ENCODE peak calls at places on chromosomes 3 and 15, in four cellular contexts. One of them, this sample, is unnamed.

GRCh38 chr3:43796041-43796596 is 105.4 kb downstream of the ABHD5 start:
- DNase-seq in lower lobe of right lung: no peak
- DNase-seq in fibroblast of lung: no peak
- DNase-seq in OCI-LY7: no peak
- DNase-seq in this sample: no peak

GRCh38 chr3:146454796-146455195 is 14.6 kb downstream of the PLSCR2 start:
- DNase-seq in lower lobe of right lung: no peak
- DNase-seq in fibroblast of lung: no peak
- DNase-seq in OCI-LY7: no peak
- DNase-seq in this sample: peak; percentile 22

GRCh38 chr3:114770874-114771273 is 376.2 kb downstream of the ZBTB20 start:
- DNase-seq in lower lobe of right lung: no peak
- DNase-seq in fibroblast of lung: peak; percentile 17
- DNase-seq in OCI-LY7: no peak
- DNase-seq in this sample: no peak

GRCh38 chr15:83284563-83285283 is at the start of gene BNC1:
- DNase-seq in lower lobe of right lung: no peak
- DNase-seq in fibroblast of lung: peak; percentile 51
- DNase-seq in OCI-LY7: no peak
- DNase-seq in this sample: no peak

GRCh38 chr15:47715856-47716445 is 1.4 kb upstream of the SEMA6D start:
- DNase-seq in lower lobe of right lung: no peak
- DNase-seq in fibroblast of lung: no peak
- DNase-seq in OCI-LY7: no peak
- DNase-seq in this sample: no peak

GRCh38 chr3:118818386-118818785 is 216.3 kb downstream of the IGSF11 start:
- DNase-seq in lower lobe of right lung: no peak
- DNase-seq in fibroblast of lung: peak; percentile 48
- DNase-seq in OCI-LY7: no peak
- DNase-seq in this sample: no peak

GRCh38 chr15:58268746-58269145 is 130.6 kb downstream of the AQP9 start:
- DNase-seq in lower lobe of right lung: no peak
- DNase-seq in fibroblast of lung: no peak
- DNase-seq in OCI-LY7: no peak
- DNase-seq in this sample: no peak

GRCh38 chr15:56053046-56053400 is 59.6 kb upstream of the NEDD4 start:
- DNase-seq in lower lobe of right lung: no peak
- DNase-seq in fibroblast of lung: no peak
- DNase-seq in OCI-LY7: no peak
- DNase-seq in this sample: no peak

GRCh38 chr15:20340331-20340811 is 201.2 kb downstream of the GOLGA6L6 start:
- DNase-seq in lower lobe of right lung: peak; percentile 91
- DNase-seq in fibroblast of lung: no peak
- DNase-seq in OCI-LY7: no peak
- DNase-seq in this sample: peak; percentile 12

GRCh38 chr15:74129411-74130088 is 836 bp upstream of the ISLR2 start:
- DNase-seq in lower lobe of right lung: no peak
- DNase-seq in fibroblast of lung: peak; percentile 5
- DNase-seq in OCI-LY7: no peak
- DNase-seq in this sample: no peak

GRCh38 chr15:25051399-25052154 is 96.8 kb downstream of the SNRPN start:
- DNase-seq in lower lobe of right lung: no peak
- DNase-seq in fibroblast of lung: no peak
- DNase-seq in OCI-LY7: no peak
- DNase-seq in this sample: no peak

GRCh38 chr3:112486811-112487505 is 12.3 kb downstream of the BTLA start:
- DNase-seq in lower lobe of right lung: no peak
- DNase-seq in fibroblast of lung: peak; percentile 15
- DNase-seq in OCI-LY7: no peak
- DNase-seq in this sample: peak; percentile 20

GRCh38 chr3:189132125-189132744 is 39.5 kb upstream of the TPRG1 start:
- DNase-seq in lower lobe of right lung: peak; percentile 65
- DNase-seq in fibroblast of lung: peak; percentile 94
- DNase-seq in OCI-LY7: no peak
- DNase-seq in this sample: peak; percentile 92

GRCh38 chr3:88986834-88987233 is 120.6 kb upstream of the EPHA3 start:
- DNase-seq in lower lobe of right lung: no peak
- DNase-seq in fibroblast of lung: peak; percentile 72
- DNase-seq in OCI-LY7: no peak
- DNase-seq in this sample: peak; percentile 45

GRCh38 chr3:32487781-32488526 is 14.7 kb downstream of the CMTM6 start:
- DNase-seq in lower lobe of right lung: no peak
- DNase-seq in fibroblast of lung: no peak
- DNase-seq in OCI-LY7: no peak
- DNase-seq in this sample: no peak

GRCh38 chr3:46537316-46537715 is 28.8 kb downstream of the LRRC2 start:
- DNase-seq in lower lobe of right lung: no peak
- DNase-seq in fibroblast of lung: peak; percentile 43
- DNase-seq in OCI-LY7: no peak
- DNase-seq in this sample: no peak

GRCh38 chr3:101243285-101244211 is 76.8 kb downstream of the IMPG2 start:
- DNase-seq in lower lobe of right lung: no peak
- DNase-seq in fibroblast of lung: no peak
- DNase-seq in OCI-LY7: no peak
- DNase-seq in this sample: no peak

GRCh38 chr3:134212898-134213665 is 37.6 kb downstream of the RYK start:
- DNase-seq in lower lobe of right lung: peak; percentile 76
- DNase-seq in fibroblast of lung: peak; percentile 55
- DNase-seq in OCI-LY7: peak; percentile 73
- DNase-seq in this sample: peak; percentile 74

GRCh38 chr3:173778246-173778645 is 380.7 kb downstream of the NLGN1 start:
- DNase-seq in lower lobe of right lung: no peak
- DNase-seq in fibroblast of lung: no peak
- DNase-seq in OCI-LY7: no peak
- DNase-seq in this sample: no peak

GRCh38 chr3:30810617-30811016 is 83.8 kb downstream of the GADL1 start:
- DNase-seq in lower lobe of right lung: no peak
- DNase-seq in fibroblast of lung: no peak
- DNase-seq in OCI-LY7: no peak
- DNase-seq in this sample: no peak

GRCh38 chr3:117104381-117104780 is 394.8 kb downstream of the TUSC7 start:
- DNase-seq in lower lobe of right lung: no peak
- DNase-seq in fibroblast of lung: no peak
- DNase-seq in OCI-LY7: no peak
- DNase-seq in this sample: no peak

GRCh38 chr3:4107430-4107829 is 195.7 kb upstream of the SETMAR start:
- DNase-seq in lower lobe of right lung: no peak
- DNase-seq in fibroblast of lung: no peak
- DNase-seq in OCI-LY7: no peak
- DNase-seq in this sample: no peak

GRCh38 chr15:72934006-72934405 is 118.3 kb upstream of the NEO1 start:
- DNase-seq in lower lobe of right lung: no peak
- DNase-seq in fibroblast of lung: peak; percentile 42
- DNase-seq in OCI-LY7: no peak
- DNase-seq in this sample: no peak

GRCh38 chr3:67858492-67858891 is 204.1 kb upstream of the SUCLG2 start:
- DNase-seq in lower lobe of right lung: no peak
- DNase-seq in fibroblast of lung: no peak
- DNase-seq in OCI-LY7: no peak
- DNase-seq in this sample: no peak

GRCh38 chr3:192212979-192213378 is 514.4 kb downstream of the FGF12 start:
- DNase-seq in lower lobe of right lung: no peak
- DNase-seq in fibroblast of lung: no peak
- DNase-seq in OCI-LY7: no peak
- DNase-seq in this sample: no peak

GRCh38 chr15:78024141-78024567 is 53.4 kb downstream of the TBC1D2B start:
- DNase-seq in lower lobe of right lung: no peak
- DNase-seq in fibroblast of lung: peak; percentile 45
- DNase-seq in OCI-LY7: no peak
- DNase-seq in this sample: no peak

GRCh38 chr3:109356442-109357155 is 19.3 kb upstream of the DPPA4 start:
- DNase-seq in lower lobe of right lung: no peak
- DNase-seq in fibroblast of lung: no peak
- DNase-seq in OCI-LY7: no peak
- DNase-seq in this sample: no peak

GRCh38 chr15:99704444-99704838 is 28.8 kb downstream of the LYSMD4 start:
- DNase-seq in lower lobe of right lung: no peak
- DNase-seq in fibroblast of lung: peak; percentile 80
- DNase-seq in OCI-LY7: peak; percentile 86
- DNase-seq in this sample: peak; percentile 87

GRCh38 chr3:141625506-141625905 is 112.6 kb upstream of the RNF7 start:
- DNase-seq in lower lobe of right lung: no peak
- DNase-seq in fibroblast of lung: peak; percentile 40
- DNase-seq in OCI-LY7: no peak
- DNase-seq in this sample: no peak

GRCh38 chr3:52879090-52879489 is 18.3 kb downstream of the STIMATE start:
- DNase-seq in lower lobe of right lung: no peak
- DNase-seq in fibroblast of lung: no peak
- DNase-seq in OCI-LY7: no peak
- DNase-seq in this sample: no peak

GRCh38 chr3:15305366-15305844 is 27.0 kb downstream of the SH3BP5 start:
- DNase-seq in lower lobe of right lung: no peak
- DNase-seq in fibroblast of lung: peak; percentile 82
- DNase-seq in OCI-LY7: no peak
- DNase-seq in this sample: no peak

GRCh38 chr3:180284331-180285110 is 247.8 kb upstream of the PEX5L start:
- DNase-seq in lower lobe of right lung: no peak
- DNase-seq in fibroblast of lung: peak; percentile 66
- DNase-seq in OCI-LY7: no peak
- DNase-seq in this sample: no peak

GRCh38 chr3:13308406-13308805 is 111.7 kb downstream of the NUP210 start:
- DNase-seq in lower lobe of right lung: peak; percentile 44
- DNase-seq in fibroblast of lung: peak; percentile 27
- DNase-seq in OCI-LY7: peak; percentile 56
- DNase-seq in this sample: peak; percentile 51

GRCh38 chr3:71723452-71724170 is 1.6 kb downstream of the EIF4E3 start:
- DNase-seq in lower lobe of right lung: no peak
- DNase-seq in fibroblast of lung: no peak
- DNase-seq in OCI-LY7: no peak
- DNase-seq in this sample: no peak

GRCh38 chr3:181700168-181701087 is 11.3 kb upstream of the SOX2 start:
- DNase-seq in lower lobe of right lung: no peak
- DNase-seq in fibroblast of lung: peak; percentile 69
- DNase-seq in OCI-LY7: peak; percentile 82
- DNase-seq in this sample: peak; percentile 28

GRCh38 chr3:181696641-181697230 is 15.0 kb upstream of the SOX2 start:
- DNase-seq in lower lobe of right lung: no peak
- DNase-seq in fibroblast of lung: no peak
- DNase-seq in OCI-LY7: no peak
- DNase-seq in this sample: no peak

GRCh38 chr3:181695661-181696491 is 15.8 kb upstream of the SOX2 start:
- DNase-seq in lower lobe of right lung: peak; percentile 51
- DNase-seq in fibroblast of lung: peak; percentile 32
- DNase-seq in OCI-LY7: no peak
- DNase-seq in this sample: no peak

GRCh38 chr3:181698263-181698944 is 13.3 kb upstream of the SOX2 start:
- DNase-seq in lower lobe of right lung: no peak
- DNase-seq in fibroblast of lung: no peak
- DNase-seq in OCI-LY7: no peak
- DNase-seq in this sample: no peak

GRCh38 chr3:181699171-181699903 is 12.4 kb upstream of the SOX2 start:
- DNase-seq in lower lobe of right lung: no peak
- DNase-seq in fibroblast of lung: peak; percentile 52
- DNase-seq in OCI-LY7: no peak
- DNase-seq in this sample: no peak
- H3K4me3 ChIP-seq in lower lobe of right lung: no peak overlapping the region
- H3K4me3 ChIP-seq in fibroblast of lung: no peak overlapping the region
- H3K4me3 ChIP-seq in OCI-LY7: no peak overlapping the region
- H3K4me3 ChIP-seq in this sample: peak overlapping the region; percentile 18

GRCh38 chr3:121913305-121913704 is 19.1 kb downstream of the SLC15A2 start:
- DNase-seq in lower lobe of right lung: no peak
- DNase-seq in fibroblast of lung: no peak
- DNase-seq in OCI-LY7: no peak
- DNase-seq in this sample: no peak

GRCh38 chr3:121914081-121914998 is 20.1 kb downstream of the SLC15A2 start:
- DNase-seq in lower lobe of right lung: no peak
- DNase-seq in fibroblast of lung: no peak
- DNase-seq in OCI-LY7: no peak
- DNase-seq in this sample: peak; percentile 10

GRCh38 chr3:121918779-121919483 is 24.7 kb downstream of the SLC15A2 start:
- DNase-seq in lower lobe of right lung: no peak
- DNase-seq in fibroblast of lung: peak; percentile 6
- DNase-seq in OCI-LY7: no peak
- DNase-seq in this sample: no peak

DNA sequence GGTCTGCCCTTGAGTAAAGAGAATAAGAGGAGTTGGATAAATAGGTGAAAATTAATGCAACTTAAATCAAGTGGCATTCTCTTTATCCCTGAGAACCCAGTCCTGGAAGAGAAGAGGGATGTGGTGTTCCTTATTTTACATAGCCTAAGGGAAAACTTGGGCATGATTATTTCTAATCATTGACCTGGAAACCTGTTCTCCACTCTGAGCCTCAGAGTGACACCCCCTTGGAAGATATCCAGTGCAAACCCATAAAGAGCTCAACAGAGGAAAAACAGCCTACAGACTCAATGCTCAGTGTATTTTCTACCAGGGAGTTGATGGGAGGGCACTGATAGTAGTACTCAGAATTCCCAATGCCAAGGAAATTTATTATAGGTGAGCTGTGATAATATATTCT is 22.0 kb downstream of the SLC15A2 start:
- DNase-seq in lower lobe of right lung: no peak
- DNase-seq in fibroblast of lung: no peak
- DNase-seq in OCI-LY7: no peak
- DNase-seq in this sample: no peak
- H3K36me3 ChIP-seq in lower lobe of right lung: peaks cover 12% of the 10 kb centered on the region
- H3K36me3 ChIP-seq in fibroblast of lung: no peaks in the 10 kb centered on the region
- H3K36me3 ChIP-seq in OCI-LY7: peaks cover 69% of the 10 kb centered on the region
- H3K36me3 ChIP-seq in this sample: no peaks in the 10 kb centered on the region

GRCh38 chr3:74066456-74066855 is 441.7 kb upstream of the PDZRN3 start:
- DNase-seq in lower lobe of right lung: no peak
- DNase-seq in fibroblast of lung: no peak
- DNase-seq in OCI-LY7: no peak
- DNase-seq in this sample: no peak

DNA sequence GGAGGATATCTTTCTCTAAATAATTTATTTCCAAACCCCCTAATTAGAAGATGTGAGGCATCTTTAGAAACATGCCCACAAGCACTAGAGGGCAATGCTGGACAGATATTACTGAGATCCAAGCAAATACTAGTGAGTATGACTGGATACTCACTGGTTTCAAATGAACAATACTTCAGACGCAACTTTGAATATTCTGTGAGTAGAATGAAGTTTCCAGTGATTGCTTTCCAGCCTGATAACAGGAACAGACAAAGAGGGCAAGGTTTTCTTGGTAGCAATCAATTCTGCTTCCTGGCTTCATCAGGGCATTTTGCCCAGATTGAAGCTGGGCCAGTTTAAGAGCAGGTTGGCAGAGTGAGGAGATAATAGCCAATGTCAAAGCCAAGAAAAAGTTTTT is 442.6 kb upstream of the PDZRN3 start:
- DNase-seq in lower lobe of right lung: no peak
- DNase-seq in fibroblast of lung: no peak
- DNase-seq in OCI-LY7: no peak
- DNase-seq in this sample: no peak
- TF ChIP-seq CTCF in lower lobe of right lung: no peak
- TF ChIP-seq CTCF in fibroblast of lung: peak; percentile 69
- TF ChIP-seq CTCF in OCI-LY7: peak; percentile 13
- TF ChIP-seq CTCF in this sample: no peak

GRCh38 chr15:67083135-67083766 is 17.8 kb downstream of the SMAD3 start:
- DNase-seq in lower lobe of right lung: no peak
- DNase-seq in fibroblast of lung: no peak
- DNase-seq in OCI-LY7: peak; percentile 62
- DNase-seq in this sample: no peak
- H3K4me3 ChIP-seq in lower lobe of right lung: no peak overlapping the region
- H3K4me3 ChIP-seq in fibroblast of lung: no peak overlapping the region
- H3K4me3 ChIP-seq in OCI-LY7: peak overlapping the region; percentile 54
- H3K4me3 ChIP-seq in this sample: no peak overlapping the region